ENCODE peak calls at places on chromosomes 12 and 14, in six cellular contexts. One of them, this sample, is unnamed.

GRCh38 chr14:61887628-61888027 is 125.4 kb downstream of the SNAPC1 start:
- DNase-seq in AG09309: no peak
- DNase-seq in heart right ventricle: no peak
- DNase-seq in NCI-H460: no peak
- DNase-seq in hepatic stellate cell: no peak
- DNase-seq in transverse colon: no peak
- DNase-seq in this sample: no peak

GRCh38 chr14:101726954-101727302 is 34.6 kb upstream of the PPP2R5C start:
- DNase-seq in AG09309: no peak
- DNase-seq in hepatic stellate cell: no peak
- DNase-seq in transverse colon: no peak
- DNase-seq in heart right ventricle: no peak
- DNase-seq in NCI-H460: no peak
- DNase-seq in this sample: no peak

GRCh38 chr12:111160350-111161142 is 208.3 kb downstream of the PHETA1 start:
- DNase-seq in NCI-H460: no peak
- DNase-seq in AG09309: no peak
- DNase-seq in transverse colon: no peak
- DNase-seq in hepatic stellate cell: no peak
- DNase-seq in heart right ventricle: no peak
- DNase-seq in this sample: no peak

GRCh38 chr12:72270246-72270645 is 1.9 kb upstream of the TRHDE start:
- DNase-seq in hepatic stellate cell: no peak
- DNase-seq in heart right ventricle: no peak
- DNase-seq in transverse colon: no peak
- DNase-seq in AG09309: no peak
- DNase-seq in NCI-H460: no peak
- DNase-seq in this sample: no peak

GRCh38 chr12:122533841-122534240 is 6.8 kb downstream of the KNTC1 start:
- DNase-seq in NCI-H460: no peak
- DNase-seq in transverse colon: no peak
- DNase-seq in heart right ventricle: no peak
- DNase-seq in hepatic stellate cell: no peak
- DNase-seq in AG09309: no peak
- DNase-seq in this sample: no peak

GRCh38 chr12:24750263-24750662 is 198.6 kb downstream of the BCAT1 start:
- DNase-seq in AG09309: no peak
- DNase-seq in heart right ventricle: no peak
- DNase-seq in NCI-H460: no peak
- DNase-seq in transverse colon: no peak
- DNase-seq in hepatic stellate cell: no peak
- DNase-seq in this sample: no peak

GRCh38 chr12:124233846-124234620 is 60.9 kb upstream of the RFLNA start:
- DNase-seq in transverse colon: no peak
- DNase-seq in AG09309: no peak
- DNase-seq in heart right ventricle: no peak
- DNase-seq in NCI-H460: no peak
- DNase-seq in hepatic stellate cell: no peak
- DNase-seq in this sample: no peak

GRCh38 chr14:62711351-62712023 is 333.8 kb downstream of the KCNH5 start:
- DNase-seq in heart right ventricle: no peak
- DNase-seq in hepatic stellate cell: no peak
- DNase-seq in transverse colon: no peak
- DNase-seq in NCI-H460: no peak
- DNase-seq in AG09309: no peak
- DNase-seq in this sample: no peak

GRCh38 chr12:124754949-124755800 is 108.5 kb downstream of the SCARB1 start:
- DNase-seq in heart right ventricle: peak; percentile 87
- DNase-seq in NCI-H460: no peak
- DNase-seq in hepatic stellate cell: peak; percentile 91
- DNase-seq in AG09309: peak; percentile 73
- DNase-seq in transverse colon: peak; percentile 73
- DNase-seq in this sample: no peak

GRCh38 chr12:84738481-84738972 is 174.1 kb downstream of the SLC6A15 start:
- DNase-seq in transverse colon: no peak
- DNase-seq in NCI-H460: no peak
- DNase-seq in hepatic stellate cell: no peak
- DNase-seq in AG09309: peak; percentile 92
- DNase-seq in heart right ventricle: no peak
- DNase-seq in this sample: peak; percentile 74

GRCh38 chr12:116248930-116249329 is 28.6 kb downstream of the MED13L start:
- DNase-seq in AG09309: no peak
- DNase-seq in NCI-H460: no peak
- DNase-seq in hepatic stellate cell: no peak
- DNase-seq in transverse colon: no peak
- DNase-seq in heart right ventricle: no peak
- DNase-seq in this sample: no peak

GRCh38 chr12:129961111-129961510 is 57.3 kb upstream of the TMEM132D start:
- DNase-seq in heart right ventricle: no peak
- DNase-seq in transverse colon: no peak
- DNase-seq in hepatic stellate cell: no peak
- DNase-seq in AG09309: no peak
- DNase-seq in NCI-H460: no peak
- DNase-seq in this sample: no peak

GRCh38 chr12:124767075-124767821 is 96.4 kb downstream of the SCARB1 start:
- DNase-seq in NCI-H460: peak; percentile 67
- DNase-seq in AG09309: no peak
- DNase-seq in heart right ventricle: peak; percentile 80
- DNase-seq in hepatic stellate cell: peak; percentile 77
- DNase-seq in transverse colon: peak; percentile 83
- DNase-seq in this sample: no peak

GRCh38 chr12:127297327-127297726 is 969.6 kb upstream of the TMEM132C start:
- DNase-seq in heart right ventricle: no peak
- DNase-seq in transverse colon: no peak
- DNase-seq in NCI-H460: no peak
- DNase-seq in hepatic stellate cell: no peak
- DNase-seq in AG09309: no peak
- DNase-seq in this sample: no peak

GRCh38 chr12:108079731-108080130 is 49.4 kb upstream of the WSCD2 start:
- DNase-seq in AG09309: no peak
- DNase-seq in hepatic stellate cell: no peak
- DNase-seq in transverse colon: no peak
- DNase-seq in NCI-H460: no peak
- DNase-seq in heart right ventricle: no peak
- DNase-seq in this sample: no peak

GRCh38 chr12:51915951-51916350 is 8.6 kb downstream of the ACVRL1 start:
- DNase-seq in hepatic stellate cell: no peak
- DNase-seq in AG09309: no peak
- DNase-seq in heart right ventricle: no peak
- DNase-seq in transverse colon: no peak
- DNase-seq in NCI-H460: no peak
- DNase-seq in this sample: no peak

GRCh38 chr14:68405959-68406358 is 386.9 kb downstream of the ZFP36L1 start:
- DNase-seq in transverse colon: no peak
- DNase-seq in hepatic stellate cell: no peak
- DNase-seq in AG09309: no peak
- DNase-seq in NCI-H460: no peak
- DNase-seq in heart right ventricle: no peak
- DNase-seq in this sample: no peak

GRCh38 chr12:90593596-90594290 is 361.2 kb downstream of the CCER1 start:
- DNase-seq in hepatic stellate cell: no peak
- DNase-seq in heart right ventricle: no peak
- DNase-seq in AG09309: no peak
- DNase-seq in transverse colon: no peak
- DNase-seq in NCI-H460: no peak
- DNase-seq in this sample: no peak

GRCh38 chr12:132236129-132236929 is 92.1 kb downstream of the NOC4L start:
- DNase-seq in heart right ventricle: no peak
- DNase-seq in transverse colon: no peak
- DNase-seq in hepatic stellate cell: no peak
- DNase-seq in AG09309: no peak
- DNase-seq in NCI-H460: no peak
- DNase-seq in this sample: no peak

GRCh38 chr12:78388461-78388860 is 476.1 kb upstream of the SYT1 start:
- DNase-seq in heart right ventricle: no peak
- DNase-seq in transverse colon: no peak
- DNase-seq in hepatic stellate cell: no peak
- DNase-seq in AG09309: no peak
- DNase-seq in NCI-H460: no peak
- DNase-seq in this sample: no peak

GRCh38 chr14:61602733-61603077 is 92.6 kb upstream of the HIF1A start:
- DNase-seq in hepatic stellate cell: no peak
- DNase-seq in NCI-H460: no peak
- DNase-seq in heart right ventricle: no peak
- DNase-seq in transverse colon: no peak
- DNase-seq in AG09309: no peak
- DNase-seq in this sample: no peak

GRCh38 chr12:107684990-107685359 is 624 bp upstream of the PWP1 start:
- DNase-seq in hepatic stellate cell: no peak
- DNase-seq in AG09309: no peak
- DNase-seq in NCI-H460: no peak
- DNase-seq in heart right ventricle: no peak
- DNase-seq in transverse colon: peak; percentile 21
- DNase-seq in this sample: no peak

GRCh38 chr14:59294662-59294992 is 106.2 kb downstream of the DAAM1 start:
- DNase-seq in heart right ventricle: no peak
- DNase-seq in transverse colon: no peak
- DNase-seq in hepatic stellate cell: no peak
- DNase-seq in AG09309: peak; percentile 62
- DNase-seq in NCI-H460: no peak
- DNase-seq in this sample: no peak